ENCODE peak calls at places on chromosome 4, in four cellular contexts. K, Z, M and C are unnamed samples. For H3K4me1, the result is how much of the 10 kb centered on the place peaks cover.

GRCh38 chr4:10045481-10045880 is 24.2 kb upstream of the SLC2A9 start:
- DNase-seq in K (no peak), Z (no peak), M (peak), C (no peak)

GRCh38 chr4:31106419-31106818 is 386.2 kb downstream of the PCDH7 start:
- DNase-seq in K (no peak), Z (no peak), M (no peak), C (no peak)

GRCh38 chr4:106371166-106371565 is 2.6 kb upstream of the GIMD1 start:
- DNase-seq in K (no peak), Z (no peak), M (no peak), C (no peak)

GRCh38 chr4:186074189-186074588 is 5.2 kb downstream of the TLR3 start:
- DNase-seq in K (no peak), Z (no peak), M (no peak), C (no peak)

GRCh38 chr4:11529625-11530201 is 101.0 kb upstream of the HS3ST1 start:
- DNase-seq in K (no peak), Z (no peak), M (peak), C (no peak)

GRCh38 chr4:187236491-187236890 is 512.8 kb upstream of the FAT1 start:
- DNase-seq in K (no peak), Z (no peak), M (peak), C (no peak)

GRCh38 chr4:127574643-127575042 is 58.1 kb upstream of the INTU start:
- DNase-seq in K (no peak), Z (no peak), M (no peak), C (no peak)

GRCh38 chr4:136036744-136037143 is 1495.5 kb downstream of the PCDH18 start:
- DNase-seq in K (no peak), Z (no peak), M (peak), C (no peak)

GRCh38 chr4:86855572-86855971 is 6.4 kb upstream of the SLC10A6 start:
- DNase-seq in K (no peak), Z (no peak), M (peak), C (no peak)

GRCh38 chr4:85686398-85686797 is 211.4 kb downstream of the ARHGAP24 start:
- DNase-seq in K (no peak), Z (no peak), M (no peak), C (no peak)

GRCh38 chr4:148329751-148330150 is 112.5 kb downstream of the NR3C2 start:
- DNase-seq in K (no peak), Z (no peak), M (no peak), C (no peak)

GRCh38 chr4:48223633-48224295 is 45.9 kb downstream of the TEC start:
- DNase-seq in K (no peak), Z (no peak), M (no peak), C (no peak)

GRCh38 chr4:12729384-12729783 is 754.8 kb downstream of the RAB28 start:
- DNase-seq in K (no peak), Z (no peak), M (peak), C (no peak)

GRCh38 chr4:32423267-32423666 is 1703.1 kb downstream of the PCDH7 start:
- DNase-seq in K (no peak), Z (no peak), M (no peak), C (no peak)

GRCh38 chr4:169221662-169222061 is 49.1 kb downstream of the SH3RF1 start:
- DNase-seq in K (no peak), Z (no peak), M (no peak), C (no peak)

GRCh38 chr4:72975488-72975784 is 94.1 kb downstream of the COX18 start:
- DNase-seq in K (no peak), Z (no peak), M (peak), C (no peak)

GRCh38 chr4:136484996-136485395 is 1047.3 kb downstream of the PCDH18 start:
- DNase-seq in K (no peak), Z (no peak), M (peak), C (no peak)

GRCh38 chr4:3870567-3870962 is 104.4 kb downstream of the ADRA2C start:
- DNase-seq in K (no peak), Z (no peak), M (no peak), C (no peak)

GRCh38 chr4:113522433-113522832 is 239.1 kb downstream of the CAMK2D start:
- DNase-seq in K (no peak), Z (no peak), M (no peak), C (no peak)

GRCh38 chr4:104493071-104493831 is 1.4 kb downstream of the CXXC4 start:
- DNase-seq in K (no peak), Z (peak), M (no peak), C (no peak)

GRCh38 chr4:38013461-38014366 is 53.5 kb downstream of the PTTG2 start:
- DNase-seq in K (peak), Z (no peak), M (peak), C (peak)

GRCh38 chr4:21801661-21802355 is 146.8 kb downstream of the KCNIP4 start:
- DNase-seq in K (no peak), Z (no peak), M (peak), C (no peak)

GRCh38 chr4:146211440-146211839 is 2.9 kb upstream of the REELD1 start:
- DNase-seq in K (no peak), Z (no peak), M (no peak), C (no peak)

GRCh38 chr4:61380865-61381264 is 180.7 kb downstream of the ADGRL3 start:
- DNase-seq in K (no peak), Z (no peak), M (no peak), C (no peak)

GRCh38 chr4:47490550-47490949 is 5.5 kb downstream of the ATP10D start:
- DNase-seq in K (no peak), Z (peak), M (peak), C (no peak)

GRCh38 chr4:38071801-38072567 is 111.8 kb downstream of the PTTG2 start:
- DNase-seq in K (no peak), Z (peak), M (peak), C (peak)

GRCh38 chr4:89113415-89113814 is 2.1 kb downstream of the TIGD2 start:
- DNase-seq in K (no peak), Z (no peak), M (no peak), C (no peak)

GRCh38 chr4:177596991-177597390 is 154.8 kb upstream of the AGA start:
- DNase-seq in K (no peak), Z (no peak), M (no peak), C (no peak)

GRCh38 chr4:174255790-174256189 is 27.7 kb downstream of the FBXO8 start:
- DNase-seq in K (no peak), Z (no peak), M (peak), C (no peak)

GRCh38 chr4:139709660-139710059 is 44.0 kb downstream of the MGST2 start:
- DNase-seq in K (no peak), Z (no peak), M (no peak), C (no peak)

GRCh38 chr4:48047421-48047844 is 30.9 kb downstream of the NIPAL1 start:
- DNase-seq in K (no peak), Z (peak), M (peak), C (no peak)

GRCh38 chr4:2087170-2087569 is 28.0 kb downstream of the NAT8L start:
- DNase-seq in K (no peak), Z (no peak), M (no peak), C (no peak)

GRCh38 chr4:30755306-30755705 is 35.1 kb downstream of the PCDH7 start:
- DNase-seq in K (no peak), Z (no peak), M (no peak), C (no peak)

GRCh38 chr4:105343523-105343931 is 130.3 kb downstream of the PPA2 start:
- DNase-seq in K (no peak), Z (no peak), M (peak), C (no peak)

GRCh38 chr4:185096032-185096653 is 46.9 kb upstream of the SLC25A4 start:
- DNase-seq in K (no peak), Z (peak), M (peak), C (no peak)

GRCh38 chr4:159197260-159197884 is 94.5 kb downstream of the RAPGEF2 start:
- DNase-seq in K (no peak), Z (no peak), M (no peak), C (no peak)

GRCh38 chr4:165177725-165178666 is 29.4 kb upstream of the KLHL2 start:
- DNase-seq in K (no peak), Z (no peak), M (no peak), C (no peak)

GRCh38 chr4:38254825-38255224 is 294.6 kb downstream of the PTTG2 start:
- DNase-seq in K (no peak), Z (no peak), M (no peak), C (no peak)

GRCh38 chr4:87884976-87885574 is 52.3 kb downstream of the MEPE start:
- DNase-seq in K (no peak), Z (no peak), M (no peak), C (no peak)
- H3K4me1 ChIP-seq in K (under half), Z (under half), M (under half), C (under half)

GRCh38 chr4:82360298-82361177 is 13.3 kb downstream of the HNRNPD start:
- DNase-seq in K (no peak), Z (peak), M (peak), C (no peak)

GRCh38 chr4:82358773-82359324 is 14.9 kb downstream of the HNRNPD start:
- DNase-seq in K (no peak), Z (no peak), M (no peak), C (no peak)

GRCh38 chr4:82363896-82364487 is 9.8 kb downstream of the HNRNPD start:
- DNase-seq in K (no peak), Z (no peak), M (no peak), C (no peak)

GRCh38 chr4:82357640-82358039 is 16.2 kb downstream of the HNRNPD start:
- DNase-seq in K (no peak), Z (no peak), M (no peak), C (no peak)

GRCh38 chr4:82362565-82362964 is 11.2 kb downstream of the HNRNPD start:
- DNase-seq in K (no peak), Z (no peak), M (no peak), C (no peak)
- H3K4me1 ChIP-seq in K (half or more), Z (under half), M (half or more), C (half or more)

GRCh38 chr4:7966281-7967062 is 26.8 kb upstream of the AFAP1 start:
- DNase-seq in K (no peak), Z (no peak), M (no peak), C (no peak)

GRCh38 chr4:7967063-7967440 is 27.4 kb upstream of the AFAP1 start:
- DNase-seq in K (no peak), Z (no peak), M (no peak), C (no peak)

GRCh38 chr4:7963691-7964090 is 24.0 kb upstream of the AFAP1 start:
- DNase-seq in K (no peak), Z (no peak), M (no peak), C (no peak)

GRCh38 chr4:7964459-7964858 is 24.8 kb upstream of the AFAP1 start:
- DNase-seq in K (no peak), Z (no peak), M (no peak), C (no peak)

DNA sequence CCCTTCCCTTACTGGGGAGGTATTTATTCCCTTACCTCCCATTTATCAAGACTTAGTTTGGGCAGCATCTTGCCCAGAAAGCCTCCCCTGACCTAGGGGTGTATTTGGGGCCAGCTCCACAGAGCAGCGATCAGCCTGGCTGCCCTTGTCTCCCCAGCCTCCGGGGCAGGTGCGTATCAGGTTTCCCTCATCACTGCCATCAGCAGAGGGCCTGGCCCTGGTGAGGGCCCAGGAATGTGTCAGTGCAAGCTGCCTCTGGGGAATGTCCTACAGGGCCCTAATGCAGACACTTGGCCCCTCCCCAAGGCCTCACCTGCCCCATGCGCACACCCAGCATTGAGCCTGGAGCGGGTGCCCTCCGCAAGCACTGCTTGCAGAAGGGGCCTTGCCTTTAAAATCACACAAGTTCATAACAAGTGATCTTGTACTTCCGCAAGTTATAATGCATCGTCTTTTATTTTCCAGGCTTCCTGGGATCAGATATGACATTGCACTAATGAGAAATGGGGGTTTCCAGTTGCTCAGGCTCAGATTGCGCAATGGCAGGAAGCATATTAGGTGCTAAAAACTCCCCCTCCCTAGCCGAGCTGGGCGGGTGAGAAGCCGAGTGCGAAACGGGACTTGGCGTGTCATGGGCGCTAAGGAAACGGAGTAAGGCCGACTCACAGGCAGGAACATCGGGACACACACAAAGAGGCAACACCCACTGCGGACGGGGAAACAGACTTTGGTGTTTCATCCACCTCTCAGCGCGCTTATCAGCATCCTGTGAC is 25.4 kb upstream of the AFAP1 start:
- DNase-seq in K (no peak), Z (no peak), M (peak), C (peak)
- H3K4me1 ChIP-seq in K (under half), Z (under half), M (under half), C (under half)

GRCh38 chr4:77149789-77150188 is 7.2 kb upstream of the CCNG2 start:
- DNase-seq in K (no peak), Z (no peak), M (no peak), C (no peak)
- H3K4me1 ChIP-seq in K (under half), Z (under half), M (under half), C (under half)

DNA sequence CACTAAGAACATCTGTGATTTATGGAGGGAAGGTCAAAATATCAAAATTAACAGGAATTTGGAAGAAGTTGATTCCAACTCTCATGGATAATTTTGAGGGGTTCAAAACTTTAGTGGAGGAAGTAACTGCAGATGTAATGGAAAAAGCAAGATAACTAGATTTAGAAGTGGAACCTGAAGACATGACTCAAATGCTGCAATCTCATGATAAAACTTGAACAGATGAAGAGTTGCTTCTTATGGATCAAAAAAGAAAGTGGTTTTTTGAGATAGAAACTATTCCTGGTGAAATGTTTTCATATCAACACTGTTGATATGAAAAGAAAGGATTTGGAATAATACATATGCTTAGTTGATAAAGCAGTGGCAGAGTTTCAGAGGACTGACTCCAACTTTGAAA is 9.7 kb downstream of the TMPRSS11F start:
- DNase-seq in K (no peak), Z (no peak), M (no peak), C (no peak)
- H3K4me1 ChIP-seq in K (under half), Z (under half), M (under half), C (under half)